ENCODE peak calls at places on chromosomes 3 and 15, in five cellular contexts. N is esophagus squamous epithelium, S is brain microvascular endothelial cell, H is GM13977, L is A549. G is an unnamed sample.

GRCh38 chr3:105316307-105316706 is 50.4 kb upstream of the ALCAM start:
- DNase-seq in N (no peak), S (no peak), H (no peak), L (no peak), G (no peak)

GRCh38 chr3:9721015-9721697 is 10.4 kb upstream of the BRPF1 start:
- DNase-seq in N (no peak), S (no peak), H (no peak), L (no peak), G (no peak)

GRCh38 chr3:133888739-133889340 is 6.8 kb downstream of the RAB6B start:
- DNase-seq in N (no peak), S (no peak), H (no peak), L (no peak), G (no peak)

GRCh38 chr3:177778633-177779032 is 581.4 kb upstream of the TBL1XR1 start:
- DNase-seq in N (no peak), S (no peak), H (no peak), L (no peak), G (no peak)

GRCh38 chr3:14764331-14765064 is 54.3 kb upstream of the FGD5 start:
- DNase-seq in N (no peak), S (no peak), H (no peak), L (no peak), G (no peak)

GRCh38 chr15:56232058-56232457 is 11.6 kb downstream of the RFX7 start:
- DNase-seq in N (no peak), S (no peak), H (no peak), L (no peak), G (no peak)

GRCh38 chr3:129402616-129403015 is 25.8 kb downstream of the EFCAB12 start:
- DNase-seq in N (no peak), S (no peak), H (no peak), L (no peak), G (no peak)

GRCh38 chr3:69740103-69741021 is 1.1 kb downstream of the MITF start:
- DNase-seq in N (no peak), S (no peak), H (peak), L (no peak), G (peak)

GRCh38 chr3:46541856-46542255 is 24.2 kb downstream of the LRRC2 start:
- DNase-seq in N (no peak), S (no peak), H (no peak), L (no peak), G (no peak)

GRCh38 chr15:84033793-84034553 is 201.6 kb upstream of the GOLGA6L4 start:
- DNase-seq in N (no peak), S (peak), H (no peak), L (no peak), G (no peak)

GRCh38 chr3:192887047-192887446 is 30.6 kb downstream of the MB21D2 start:
- DNase-seq in N (no peak), S (peak), H (no peak), L (no peak), G (no peak)

GRCh38 chr3:74426571-74426970 is 187.9 kb downstream of the CNTN3 start:
- DNase-seq in N (no peak), S (peak), H (no peak), L (no peak), G (no peak)

GRCh38 chr15:74302821-74303359 is 64.6 kb downstream of the CYP11A1 start:
- DNase-seq in N (no peak), S (no peak), H (peak), L (peak), G (peak)

GRCh38 chr15:60396560-60396963 is 1.2 kb downstream of the ANXA2 start:
- DNase-seq in N (no peak), S (no peak), H (no peak), L (no peak), G (no peak)

GRCh38 chr15:48481802-48482201 is 150.6 kb downstream of the DUT start:
- DNase-seq in N (no peak), S (no peak), H (no peak), L (no peak), G (no peak)

GRCh38 chr3:197559662-197560061 is 3.9 kb upstream of the BDH1 start:
- DNase-seq in N (no peak), S (no peak), H (no peak), L (no peak), G (no peak)

GRCh38 chr15:90588427-90588826 is 58.7 kb downstream of the CRTC3 start:
- DNase-seq in N (no peak), S (peak), H (no peak), L (no peak), G (no peak)

GRCh38 chr3:38163117-38163870 is 2.0 kb upstream of the OXSR1 start:
- DNase-seq in N (no peak), S (no peak), H (no peak), L (peak), G (no peak)

GRCh38 chr15:76333720-76334437 is 2.7 kb upstream of the ISL2 start:
- DNase-seq in N (no peak), S (no peak), H (peak), L (peak), G (peak)

GRCh38 chr3:85432081-85432480 is 473.3 kb downstream of the CADM2 start:
- DNase-seq in N (no peak), S (peak), H (no peak), L (no peak), G (no peak)

GRCh38 chr3:29555590-29555989 is 274.7 kb downstream of the RBMS3 start:
- DNase-seq in N (no peak), S (no peak), H (no peak), L (no peak), G (no peak)

GRCh38 chr3:42526616-42527367 is 24.3 kb downstream of the VIPR1 start:
- DNase-seq in N (no peak), S (no peak), H (no peak), L (no peak), G (no peak)

GRCh38 chr3:123602325-123602724 is 17.5 kb upstream of the HACD2 start:
- DNase-seq in N (no peak), S (peak), H (no peak), L (peak), G (no peak)

GRCh38 chr3:95350066-95350465 is 1287.2 kb downstream of the NSUN3 start:
- DNase-seq in N (no peak), S (no peak), H (no peak), L (no peak), G (no peak)

GRCh38 chr3:114623420-114624046 is 329.7 kb downstream of the TIGIT start:
- DNase-seq in N (no peak), S (no peak), H (no peak), L (no peak), G (no peak)

GRCh38 chr15:77002436-77002835 is 7.5 kb downstream of the PSTPIP1 start:
- DNase-seq in N (no peak), S (no peak), H (no peak), L (no peak), G (no peak)

GRCh38 chr15:62360286-62360685 is 195.2 kb upstream of the C2CD4B start:
- DNase-seq in N (no peak), S (no peak), H (no peak), L (no peak), G (no peak)

GRCh38 chr3:72068621-72069020 is 283.7 kb upstream of the PROK2 start:
- DNase-seq in N (no peak), S (no peak), H (no peak), L (no peak), G (no peak)

GRCh38 chr15:92941668-92942067 is 41.5 kb downstream of the CHD2 start:
- DNase-seq in N (no peak), S (no peak), H (no peak), L (no peak), G (no peak)

GRCh38 chr15:92936693-92937092 is 36.6 kb downstream of the CHD2 start:
- DNase-seq in N (no peak), S (no peak), H (no peak), L (no peak), G (no peak)

GRCh38 chr15:92936138-92936537 is 36.0 kb downstream of the CHD2 start:
- DNase-seq in N (no peak), S (no peak), H (no peak), L (no peak), G (no peak)

GRCh38 chr15:92937880-92938279 is 37.8 kb downstream of the CHD2 start:
- DNase-seq in N (no peak), S (no peak), H (no peak), L (no peak), G (no peak)

GRCh38 chr15:92938387-92938786 is 38.3 kb downstream of the CHD2 start:
- DNase-seq in N (no peak), S (no peak), H (no peak), L (no peak), G (no peak)
- TF ChIP-seq CTCF in N (peak), S (peak), H (no peak), L (no peak), G (peak)

GRCh38 chr15:63420333-63420741 is 38.7 kb upstream of the CA12 start:
- DNase-seq in N (no peak), S (no peak), H (no peak), L (no peak), G (no peak)
- TF ChIP-seq CTCF in N (no peak), S (no peak), H (no peak), L (no peak), G (no peak)

GRCh38 chr3:32340639-32341365 is 50.9 kb upstream of the CMTM7 start:
- DNase-seq in N (no peak), S (no peak), H (no peak), L (no peak), G (no peak)
- TF ChIP-seq CTCF in N (no peak), S (peak), H (no peak), L (no peak), G (no peak)

DNA sequence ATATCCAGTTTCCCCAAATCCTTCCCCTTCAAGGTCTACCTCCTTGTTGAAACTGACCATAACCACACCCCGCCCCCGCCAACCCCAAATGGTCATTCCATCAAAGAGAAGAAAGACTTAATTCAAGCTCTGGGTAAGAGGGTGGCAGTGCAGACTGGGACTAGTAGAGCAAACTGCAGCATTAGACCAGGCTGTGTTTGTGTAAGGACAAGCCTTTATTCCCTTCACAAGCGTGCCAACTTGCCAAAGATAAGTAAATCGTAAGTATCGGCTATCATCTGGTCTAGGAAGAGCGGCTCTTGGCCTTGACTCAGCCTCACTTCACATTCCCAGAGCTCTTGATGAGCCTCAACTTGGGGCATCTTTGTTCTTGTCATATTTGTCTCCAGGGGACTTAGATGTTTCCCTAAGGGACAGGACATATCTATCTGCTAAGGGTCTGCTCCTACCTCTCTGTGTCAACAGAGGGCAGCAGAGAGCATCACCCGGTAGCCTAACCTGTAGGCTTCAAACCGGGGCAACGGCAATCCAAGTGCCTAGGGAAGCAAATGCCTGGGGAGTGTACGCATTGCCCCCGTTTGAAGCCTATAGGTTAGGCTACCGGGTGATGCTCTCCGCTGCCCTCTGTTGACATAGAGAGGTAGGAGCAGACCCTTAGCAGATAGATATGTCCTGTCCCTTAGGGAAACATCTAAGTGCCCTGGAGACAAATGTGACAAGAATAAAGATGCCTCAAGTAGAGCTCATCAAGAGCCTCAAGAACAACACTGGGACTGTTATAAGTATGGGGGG is 8.9 kb upstream of the MAP3K13 start:
- DNase-seq in N (no peak), S (peak), H (peak), L (peak), G (peak)
- TF ChIP-seq CTCF in N (peak), S (peak), H (peak), L (peak), G (peak)

GRCh38 chr3:113536627-113537101 is 4.3 kb downstream of the SIDT1 start:
- DNase-seq in N (no peak), S (no peak), H (no peak), L (peak), G (no peak)

GRCh38 chr3:113533534-113533892 is 1.2 kb downstream of the SIDT1 start:
- DNase-seq in N (no peak), S (no peak), H (peak), L (no peak), G (no peak)

GRCh38 chr3:113534365-113534764 is 2.0 kb downstream of the SIDT1 start:
- DNase-seq in N (no peak), S (no peak), H (peak), L (no peak), G (no peak)

GRCh38 chr3:113537155-113537554 is 4.8 kb downstream of the SIDT1 start:
- DNase-seq in N (no peak), S (no peak), H (no peak), L (no peak), G (no peak)

DNA sequence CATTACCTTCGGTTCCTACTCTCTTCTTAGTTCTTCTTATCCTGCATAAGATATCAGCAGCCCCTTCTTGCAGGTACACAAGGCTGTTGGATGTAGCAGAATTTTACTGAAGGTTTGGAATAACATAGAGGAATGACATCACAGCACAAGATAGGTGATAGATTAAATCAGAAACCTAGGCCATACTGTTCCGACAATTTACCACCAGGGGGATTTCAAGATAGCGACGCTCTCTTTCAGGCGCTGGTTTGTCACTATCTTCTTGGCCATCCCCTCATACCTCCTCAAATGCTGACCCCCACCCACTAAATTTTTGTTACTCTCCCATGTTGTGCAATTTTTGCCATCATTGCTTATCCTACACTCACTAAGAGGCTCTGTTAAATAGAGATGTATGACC is 3.5 kb downstream of the SIDT1 start:
- DNase-seq in N (no peak), S (no peak), H (no peak), L (no peak), G (no peak)
- TF ChIP-seq CTCF in N (no peak), S (peak), H (peak), L (peak), G (peak)

DNA sequence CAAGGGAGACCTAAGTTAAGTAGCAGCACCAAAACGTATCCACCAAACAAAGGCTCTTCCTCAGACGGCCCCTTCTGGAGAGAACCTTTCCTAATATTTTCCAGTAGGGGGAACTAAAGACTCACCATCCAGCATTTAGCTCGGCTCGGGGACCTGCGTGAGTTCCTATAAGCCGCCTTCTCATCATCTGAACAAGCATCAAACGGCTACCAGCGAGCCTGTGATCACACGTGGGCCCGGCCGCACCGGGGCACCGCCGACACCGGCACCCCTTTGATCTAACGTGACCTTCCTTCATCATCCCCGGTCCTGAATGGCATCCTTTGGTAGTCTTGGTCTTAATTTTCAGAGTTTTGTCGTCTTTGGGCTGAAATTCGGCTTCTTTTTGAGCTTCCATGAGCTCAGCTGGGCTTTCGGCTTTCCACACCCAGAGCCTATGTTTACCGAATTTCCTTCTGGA is 1.4 kb upstream of the ROBO2 start:
- DNase-seq in N (no peak), S (peak), H (peak), L (peak), G (peak)
- TF ChIP-seq CTCF in N (peak), S (peak), H (peak), L (peak), G (peak)

GRCh38 chr3:35864871-35865270 is 225.5 kb downstream of the ARPP21 start:
- DNase-seq in N (no peak), S (no peak), H (no peak), L (no peak), G (no peak)
- TF ChIP-seq CTCF in N (no peak), S (no peak), H (no peak), L (no peak), G (no peak)

DNA sequence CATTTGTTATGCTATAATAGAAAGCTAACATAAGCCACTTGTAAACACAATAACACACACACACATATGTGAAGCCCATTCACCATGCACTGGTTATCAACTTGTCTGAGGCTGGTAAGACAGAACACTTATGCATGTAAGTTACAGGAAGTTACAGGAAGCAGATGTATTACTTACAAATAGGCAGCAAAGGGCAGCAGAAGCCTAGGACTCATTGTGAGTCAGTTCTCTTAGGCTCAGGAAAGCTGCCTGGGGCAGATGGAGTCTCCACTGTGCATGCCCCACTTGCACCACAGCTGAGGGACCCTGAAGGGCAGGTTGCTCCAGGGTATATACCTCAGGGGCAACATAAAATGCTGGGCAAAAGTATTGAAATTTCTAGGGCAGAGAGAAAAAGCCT is 748.8 kb upstream of the CCDC54 start:
- DNase-seq in N (no peak), S (peak), H (no peak), L (no peak), G (no peak)
- TF ChIP-seq CTCF in N (no peak), S (peak), H (no peak), L (no peak), G (no peak)

GRCh38 chr3:124998247-124998630 is 57.6 kb downstream of the HEG1 start:
- DNase-seq in N (no peak), S (no peak), H (no peak), L (no peak), G (no peak)

GRCh38 chr3:124999897-125000296 is 55.9 kb downstream of the HEG1 start:
- DNase-seq in N (no peak), S (no peak), H (no peak), L (no peak), G (no peak)

GRCh38 chr3:124995460-124995994 is 60.3 kb downstream of the HEG1 start:
- DNase-seq in N (no peak), S (no peak), H (peak), L (peak), G (peak)

GRCh38 chr3:124999317-124999716 is 56.5 kb downstream of the HEG1 start:
- DNase-seq in N (no peak), S (no peak), H (no peak), L (no peak), G (no peak)

DNA sequence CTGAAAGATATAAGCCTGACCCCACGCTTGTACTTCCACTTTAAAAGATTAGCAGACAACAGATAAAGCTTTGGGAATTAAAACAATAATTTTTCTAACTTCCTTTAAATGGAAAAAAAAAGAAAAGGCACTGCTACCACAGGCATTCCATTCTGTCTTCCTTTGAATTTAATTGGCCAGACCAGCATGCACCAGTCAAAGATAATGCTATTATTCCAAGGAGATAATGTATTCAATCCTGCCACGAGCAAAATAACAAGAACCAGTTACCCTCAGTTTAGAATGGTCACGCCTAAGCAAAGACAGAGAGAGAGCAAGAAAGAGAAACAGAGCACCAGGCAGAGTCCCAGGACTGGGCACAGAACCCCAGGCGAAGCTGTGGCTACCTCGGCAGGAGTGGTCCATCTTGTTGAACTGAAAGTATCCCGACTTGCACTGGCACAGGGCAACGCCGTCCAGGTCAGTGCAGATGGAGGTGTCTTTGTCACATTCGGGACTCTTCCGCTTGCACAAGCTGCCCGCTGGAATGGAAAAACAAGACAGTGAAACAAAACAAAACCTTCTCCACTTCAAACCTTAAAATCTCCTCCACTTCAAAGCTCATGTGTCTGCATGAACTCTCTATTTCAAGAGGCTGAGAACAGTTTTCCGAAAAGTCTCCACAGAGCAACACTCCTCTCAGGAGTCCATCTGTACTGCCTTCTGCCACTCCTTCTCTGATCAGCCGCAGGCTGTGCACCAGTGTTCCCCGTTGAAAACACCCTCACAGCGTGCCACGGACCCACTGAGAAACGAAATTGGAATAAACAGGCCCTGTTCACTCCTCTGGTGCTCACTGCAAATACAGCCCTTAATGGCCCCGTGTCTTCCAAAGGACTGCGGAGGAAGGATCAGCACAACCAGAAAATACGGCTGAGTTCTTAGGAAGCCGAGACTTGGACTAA is 58.2 kb downstream of the HEG1 start:
- DNase-seq in N (no peak), S (no peak), H (no peak), L (no peak), G (no peak)
- TF ChIP-seq CTCF in N (no peak), S (no peak), H (no peak), L (no peak), G (no peak)

G was measured in nephron progenitor cell.